ENCODE peak calls at places on chromosomes 3 and 15, in five cellular contexts. One of them, this sample, is unnamed.

GRCh38 chr15:89361451-89362202 is 27.0 kb upstream of the POLG start:
- DNase-seq in A549: peak
- DNase-seq in right cardiac atrium: peak
- DNase-seq in choroid plexus epithelial cell: peak
- DNase-seq in astrocyte: peak
- DNase-seq in this sample: peak

GRCh38 chr3:123296836-123297626 is 95.3 kb downstream of the SEC22A start:
- DNase-seq in A549: no peak
- DNase-seq in right cardiac atrium: no peak
- DNase-seq in choroid plexus epithelial cell: no peak
- DNase-seq in astrocyte: no peak
- DNase-seq in this sample: no peak

GRCh38 chr15:77819841-77820728 is 187.4 kb upstream of the LINGO1 start:
- DNase-seq in A549: peak
- DNase-seq in right cardiac atrium: peak
- DNase-seq in choroid plexus epithelial cell: no peak
- DNase-seq in astrocyte: no peak
- DNase-seq in this sample: no peak

GRCh38 chr3:70120360-70120966 is 120.9 kb downstream of the SAMMSON start:
- DNase-seq in A549: peak
- DNase-seq in right cardiac atrium: peak
- DNase-seq in choroid plexus epithelial cell: peak
- DNase-seq in astrocyte: peak
- DNase-seq in this sample: peak

GRCh38 chr15:57500979-57501576 is 90.6 kb upstream of the MYZAP start:
- DNase-seq in A549: peak
- DNase-seq in right cardiac atrium: no peak
- DNase-seq in choroid plexus epithelial cell: peak
- DNase-seq in astrocyte: peak
- DNase-seq in this sample: no peak

GRCh38 chr15:73174171-73174570 is 121.9 kb downstream of the NEO1 start:
- DNase-seq in A549: no peak
- DNase-seq in right cardiac atrium: no peak
- DNase-seq in choroid plexus epithelial cell: no peak
- DNase-seq in astrocyte: no peak
- DNase-seq in this sample: no peak

GRCh38 chr3:193910886-193911738 is 224.8 kb upstream of the HES1 start:
- DNase-seq in A549: peak
- DNase-seq in right cardiac atrium: no peak
- DNase-seq in choroid plexus epithelial cell: no peak
- DNase-seq in astrocyte: no peak
- DNase-seq in this sample: no peak

GRCh38 chr3:50127251-50127671 is 27.9 kb upstream of the SEMA3F start:
- DNase-seq in A549: no peak
- DNase-seq in right cardiac atrium: no peak
- DNase-seq in choroid plexus epithelial cell: no peak
- DNase-seq in astrocyte: no peak
- DNase-seq in this sample: no peak

GRCh38 chr15:66844747-66845145 is 142.7 kb downstream of the SMAD6 start:
- DNase-seq in A549: no peak
- DNase-seq in right cardiac atrium: no peak
- DNase-seq in choroid plexus epithelial cell: no peak
- DNase-seq in astrocyte: no peak
- DNase-seq in this sample: no peak

GRCh38 chr3:17039579-17039978 is 154.8 kb downstream of the PLCL2 start:
- DNase-seq in A549: peak
- DNase-seq in right cardiac atrium: no peak
- DNase-seq in choroid plexus epithelial cell: peak
- DNase-seq in astrocyte: peak
- DNase-seq in this sample: no peak

GRCh38 chr3:2354702-2355101 is 256.0 kb downstream of the CNTN4 start:
- DNase-seq in A549: peak
- DNase-seq in right cardiac atrium: no peak
- DNase-seq in choroid plexus epithelial cell: peak
- DNase-seq in astrocyte: peak
- DNase-seq in this sample: no peak

GRCh38 chr3:119812491-119813058 is 30.7 kb downstream of the NR1I2 start:
- DNase-seq in A549: no peak
- DNase-seq in right cardiac atrium: no peak
- DNase-seq in choroid plexus epithelial cell: no peak
- DNase-seq in astrocyte: no peak
- DNase-seq in this sample: no peak

GRCh38 chr3:187403768-187404270 is 35.6 kb downstream of the RTP4 start:
- DNase-seq in A549: peak
- DNase-seq in right cardiac atrium: no peak
- DNase-seq in choroid plexus epithelial cell: peak
- DNase-seq in astrocyte: peak
- DNase-seq in this sample: no peak

GRCh38 chr3:24299236-24299635 is 195.4 kb downstream of the THRB start:
- DNase-seq in A549: no peak
- DNase-seq in right cardiac atrium: no peak
- DNase-seq in choroid plexus epithelial cell: peak
- DNase-seq in astrocyte: no peak
- DNase-seq in this sample: no peak

GRCh38 chr3:43710607-43711006 is 19.9 kb downstream of the ABHD5 start:
- DNase-seq in A549: no peak
- DNase-seq in right cardiac atrium: no peak
- DNase-seq in choroid plexus epithelial cell: no peak
- DNase-seq in astrocyte: no peak
- DNase-seq in this sample: no peak

GRCh38 chr3:70973558-70973957 is 610.0 kb downstream of the FOXP1 start:
- DNase-seq in A549: peak
- DNase-seq in right cardiac atrium: no peak
- DNase-seq in choroid plexus epithelial cell: peak
- DNase-seq in astrocyte: peak
- DNase-seq in this sample: no peak

GRCh38 chr3:3662610-3663009 is 136.6 kb upstream of the LRRN1 start:
- DNase-seq in A549: no peak
- DNase-seq in right cardiac atrium: no peak
- DNase-seq in choroid plexus epithelial cell: no peak
- DNase-seq in astrocyte: no peak
- DNase-seq in this sample: no peak

GRCh38 chr3:185880600-185880999 is 55.8 kb upstream of the IGF2BP2 start:
- DNase-seq in A549: no peak
- DNase-seq in right cardiac atrium: no peak
- DNase-seq in choroid plexus epithelial cell: no peak
- DNase-seq in astrocyte: no peak
- DNase-seq in this sample: no peak

GRCh38 chr15:60620707-60621106 is 141.8 kb upstream of the ICE2 start:
- DNase-seq in A549: no peak
- DNase-seq in right cardiac atrium: peak
- DNase-seq in choroid plexus epithelial cell: no peak
- DNase-seq in astrocyte: peak
- DNase-seq in this sample: no peak

GRCh38 chr15:66412213-66412612 is 25.5 kb downstream of the MAP2K1 start:
- DNase-seq in A549: no peak
- DNase-seq in right cardiac atrium: no peak
- DNase-seq in choroid plexus epithelial cell: no peak
- DNase-seq in astrocyte: no peak
- DNase-seq in this sample: no peak

GRCh38 chr15:32003558-32003957 is 26.8 kb upstream of the CHRNA7 start:
- DNase-seq in A549: peak
- DNase-seq in right cardiac atrium: no peak
- DNase-seq in choroid plexus epithelial cell: no peak
- DNase-seq in astrocyte: no peak
- DNase-seq in this sample: no peak

GRCh38 chr3:196168808-196169391 is 42.3 kb downstream of the ZDHHC19 start:
- DNase-seq in A549: no peak
- DNase-seq in right cardiac atrium: no peak
- DNase-seq in choroid plexus epithelial cell: peak
- DNase-seq in astrocyte: no peak
- DNase-seq in this sample: no peak

GRCh38 chr3:12961007-12961725 is 112.1 kb downstream of the IQSEC1 start:
- DNase-seq in A549: no peak
- DNase-seq in right cardiac atrium: peak
- DNase-seq in choroid plexus epithelial cell: no peak
- DNase-seq in astrocyte: no peak
- DNase-seq in this sample: no peak

GRCh38 chr3:133412511-133413165 is 12.8 kb downstream of the BFSP2 start:
- DNase-seq in A549: no peak
- DNase-seq in right cardiac atrium: no peak
- DNase-seq in choroid plexus epithelial cell: peak
- DNase-seq in astrocyte: no peak
- DNase-seq in this sample: no peak

GRCh38 chr15:94135748-94136147 is 95.6 kb upstream of the MCTP2 start:
- DNase-seq in A549: peak
- DNase-seq in right cardiac atrium: no peak
- DNase-seq in choroid plexus epithelial cell: no peak
- DNase-seq in astrocyte: no peak
- DNase-seq in this sample: no peak

GRCh38 chr3:43162573-43163084 is 56.8 kb upstream of the POMGNT2 start:
- DNase-seq in A549: no peak
- DNase-seq in right cardiac atrium: no peak
- DNase-seq in choroid plexus epithelial cell: no peak
- DNase-seq in astrocyte: no peak
- DNase-seq in this sample: peak

GRCh38 chr15:25246641-25247417 is 192.0 kb downstream of the UBE3A start:
- DNase-seq in A549: no peak
- DNase-seq in right cardiac atrium: peak
- DNase-seq in choroid plexus epithelial cell: no peak
- DNase-seq in astrocyte: no peak
- DNase-seq in this sample: peak

GRCh38 chr3:39126532-39127071 is 19.1 kb downstream of the TTC21A start:
- DNase-seq in A549: peak
- DNase-seq in right cardiac atrium: peak
- DNase-seq in choroid plexus epithelial cell: peak
- DNase-seq in astrocyte: no peak
- DNase-seq in this sample: peak

GRCh38 chr3:30666564-30667249 is 60.3 kb downstream of the TGFBR2 start:
- DNase-seq in A549: no peak
- DNase-seq in right cardiac atrium: no peak
- DNase-seq in choroid plexus epithelial cell: no peak
- DNase-seq in astrocyte: no peak
- DNase-seq in this sample: no peak